ENCODE peak calls at places on chromosomes 13 and 19, in seven cellular contexts. S, R, C, P, L, O and A are unnamed samples.

GRCh38 chr19:41219924-41220567 is 1.0 kb downstream of the AXL start:
- DNase-seq in L (peak), R (no peak), P (peak), O (no peak), C (no peak), S (no peak), A (peak)

GRCh38 chr19:8537099-8537498 is 23.1 kb upstream of the ZNF414 start:
- DNase-seq in O (no peak), L (no peak), C (no peak), S (no peak), P (no peak), R (no peak), A (no peak)

GRCh38 chr19:56566904-56567273 is 379 bp upstream of the ZNF470 start:
- DNase-seq in L (peak), R (no peak), C (peak), S (no peak), P (peak), O (no peak), A (no peak)

GRCh38 chr19:49544154-49544553 is 16.4 kb downstream of the RCN3 start:
- DNase-seq in C (no peak), O (no peak), L (no peak), P (no peak), R (no peak), S (no peak), A (no peak)

GRCh38 chr19:46849610-46850009 is 1.0 kb downstream of the AP2S1 start:
- DNase-seq in C (no peak), O (no peak), S (no peak), L (peak), R (no peak), P (peak), A (no peak)

GRCh38 chr13:42660367-42660965 is 86.5 kb downstream of the TNFSF11 start:
- DNase-seq in O (no peak), R (no peak), S (no peak), L (no peak), P (no peak), C (no peak), A (no peak)

GRCh38 chr19:12065100-12065538 is 588 bp downstream of the ZNF844 start:
- DNase-seq in O (peak), R (no peak), C (no peak), L (peak), P (no peak), S (peak), A (no peak)

GRCh38 chr13:44231786-44232516 is 141.7 kb upstream of the SERP2 start:
- DNase-seq in R (no peak), O (no peak), C (peak), L (no peak), P (no peak), S (peak), A (peak)

GRCh38 chr19:827710-828321 is at the start of gene AZU1:
- DNase-seq in S (no peak), O (no peak), L (no peak), R (no peak), C (no peak), P (no peak), A (no peak)

GRCh38 chr13:106373989-106374572 is 161.4 kb downstream of the EFNB2 start:
- DNase-seq in L (no peak), R (no peak), O (no peak), C (no peak), S (peak), P (no peak), A (no peak)

GRCh38 chr13:112826565-112826964 is 136.7 kb downstream of the ATP11A start:
- DNase-seq in S (no peak), P (no peak), C (no peak), O (no peak), L (no peak), R (no peak), A (no peak)

GRCh38 chr19:3977242-3978143 is 6.6 kb upstream of the DAPK3 start:
- DNase-seq in C (no peak), S (no peak), P (peak), R (no peak), O (no peak), L (peak), A (no peak)

GRCh38 chr19:7119582-7119981 is 50.1 kb downstream of the ZNF557 start:
- DNase-seq in P (no peak), R (no peak), S (no peak), C (no peak), L (no peak), O (no peak), A (no peak)

GRCh38 chr13:108947551-108948030 is 318.2 kb downstream of the MYO16 start:
- DNase-seq in C (no peak), P (no peak), S (peak), L (no peak), R (no peak), O (no peak), A (no peak)